ENCODE peak calls at places on chromosomes 3 and 15, in six cellular contexts. B is RPMI8226, R is transverse colon, X is HEK293T, E is iPS-NIHi11, Z is fibroblast of the aortic adventitia. K is an unnamed sample.

GRCh38 chr15:90931737-90932659 is at the start of gene HDDC3:
- DNase-seq in B (peak; percentile 97), R (peak; percentile 95), X (peak; percentile 90), E (peak; percentile 94), Z (peak; percentile 81), K (peak; percentile 96)

GRCh38 chr3:65483475-65483874 is 555.2 kb downstream of the MAGI1 start:
- DNase-seq in B (no peak), R (peak; percentile 50), X (no peak), E (peak; percentile 54), Z (peak; percentile 48), K (no peak)

GRCh38 chr15:43086551-43086950 is 19.3 kb downstream of the UBR1 start:
- DNase-seq in B (no peak), R (no peak), X (no peak), E (no peak), Z (no peak), K (no peak)

GRCh38 chr3:119222400-119222799 is 18.3 kb downstream of the B4GALT4 start:
- DNase-seq in B (no peak), R (no peak), X (no peak), E (no peak), Z (no peak), K (no peak)

GRCh38 chr3:81581966-81582599 is 179.4 kb downstream of the GBE1 start:
- DNase-seq in B (peak; percentile 39), R (peak; percentile 28), X (peak; percentile 31), E (peak; percentile 11), Z (peak; percentile 51), K (peak; percentile 26)

GRCh38 chr3:170196833-170197232 is 15.3 kb upstream of the PHC3 start:
- DNase-seq in B (no peak), R (no peak), X (no peak), E (no peak), Z (peak; percentile 11), K (no peak)

GRCh38 chr3:193903976-193904375 is 232.0 kb upstream of the HES1 start:
- DNase-seq in B (peak; percentile 63), R (no peak), X (no peak), E (no peak), Z (no peak), K (no peak)

GRCh38 chr15:64010719-64011118 is 35.6 kb downstream of the DAPK2 start:
- DNase-seq in B (peak; percentile 69), R (peak; percentile 72), X (no peak), E (peak; percentile 51), Z (peak; percentile 51), K (no peak)

GRCh38 chr3:16516695-16517481 is 3.4 kb upstream of the RFTN1 start:
- DNase-seq in B (no peak), R (no peak), X (peak; percentile 33), E (peak; percentile 65), Z (peak; percentile 82), K (no peak)

GRCh38 chr3:69761896-69762789 is 22.9 kb downstream of the MITF start:
- DNase-seq in B (peak; percentile 35), R (no peak), X (no peak), E (no peak), Z (peak; percentile 64), K (no peak)

GRCh38 chr3:158106773-158107461 is 697 bp upstream of the SHOX2 start:
- DNase-seq in B (peak; percentile 22), R (no peak), X (peak; percentile 52), E (no peak), Z (no peak), K (peak; percentile 39)

GRCh38 chr3:42539871-42540714 is 37.6 kb downstream of the VIPR1 start:
- DNase-seq in B (peak; percentile 76), R (peak; percentile 85), X (peak; percentile 75), E (peak; percentile 95), Z (peak; percentile 31), K (peak; percentile 67)

GRCh38 chr15:66413555-66413954 is 26.8 kb downstream of the MAP2K1 start:
- DNase-seq in B (no peak), R (no peak), X (no peak), E (no peak), Z (no peak), K (no peak)

GRCh38 chr15:31330111-31330785 is 3.6 kb downstream of the KLF13 start:
- DNase-seq in B (no peak), R (no peak), X (no peak), E (no peak), Z (no peak), K (no peak)

GRCh38 chr15:33021806-33022389 is 172.6 kb downstream of the FMN1 start:
- DNase-seq in B (peak; percentile 50), R (no peak), X (peak; percentile 31), E (peak; percentile 77), Z (peak; percentile 78), K (peak; percentile 61)

GRCh38 chr3:101065962-101066361 is 72.7 kb upstream of the ABI3BP start:
- DNase-seq in B (no peak), R (no peak), X (no peak), E (no peak), Z (peak; percentile 92), K (no peak)

GRCh38 chr3:62414786-62415185 is 41.4 kb upstream of the FEZF2 start:
- DNase-seq in B (no peak), R (no peak), X (no peak), E (peak; percentile 60), Z (no peak), K (no peak)

GRCh38 chr3:13536832-13537231 is 12.1 kb upstream of the FBLN2 start:
- DNase-seq in B (peak; percentile 51), R (no peak), X (no peak), E (no peak), Z (no peak), K (no peak)

GRCh38 chr3:71307884-71308697 is 275.4 kb downstream of the FOXP1 start:
- DNase-seq in B (no peak), R (no peak), X (no peak), E (no peak), Z (no peak), K (no peak)

GRCh38 chr3:172305552-172305951 is 142.7 kb downstream of the GHSR start:
- DNase-seq in B (no peak), R (peak; percentile 53), X (no peak), E (no peak), Z (peak; percentile 69), K (no peak)

GRCh38 chr15:69602921-69603320 is 150.3 kb downstream of the RPLP1 start:
- DNase-seq in B (no peak), R (no peak), X (no peak), E (no peak), Z (no peak), K (no peak)

GRCh38 chr15:56342653-56343052 is 22.6 kb upstream of the TEX9 start:
- DNase-seq in B (no peak), R (no peak), X (no peak), E (no peak), Z (peak; percentile 68), K (no peak)

GRCh38 chr3:177525414-177525813 is 328.1 kb upstream of the TBL1XR1 start:
- DNase-seq in B (no peak), R (no peak), X (no peak), E (no peak), Z (no peak), K (no peak)

GRCh38 chr15:40511093-40511471 is 40.3 kb downstream of the CHST14 start:
- DNase-seq in B (no peak), R (peak; percentile 11), X (no peak), E (no peak), Z (no peak), K (no peak)

GRCh38 chr3:159806412-159806811 is 182.2 kb upstream of the IL12A start:
- DNase-seq in B (no peak), R (no peak), X (no peak), E (no peak), Z (no peak), K (no peak)

GRCh38 chr3:126134219-126134975 is 46.0 kb downstream of the ALDH1L1 start:
- DNase-seq in B (peak; percentile 71), R (peak; percentile 65), X (peak; percentile 70), E (peak; percentile 77), Z (peak; percentile 59), K (peak; percentile 55)

GRCh38 chr15:71411538-71412482 is 296.5 kb downstream of the THSD4 start:
- DNase-seq in B (no peak), R (peak; percentile 73), X (no peak), E (peak; percentile 22), Z (peak; percentile 21), K (no peak)

GRCh38 chr3:113436794-113437193 is 4.5 kb downstream of the CFAP44 start:
- DNase-seq in B (no peak), R (no peak), X (no peak), E (no peak), Z (peak; percentile 68), K (no peak)

K was measured in MM.1S.